ENCODE peak calls at places on chromosomes 1 and 21, in four cellular contexts. One of them, this sample, is unnamed.

GRCh38 chr21:42865361-42866160 is 13.8 kb downstream of the WDR4 start:
- DNase-seq in GM23248: peak; percentile 50
- DNase-seq in HCT116: no peak
- DNase-seq in SK-N-SH: peak; percentile 73
- DNase-seq in this sample: no peak

GRCh38 chr1:64757213-64757612 is 12.3 kb downstream of the RAVER2 start:
- DNase-seq in GM23248: peak; percentile 2
- DNase-seq in HCT116: no peak
- DNase-seq in SK-N-SH: no peak
- DNase-seq in this sample: no peak

GRCh38 chr1:46606255-46606965 is 2.3 kb upstream of the MKNK1 start:
- DNase-seq in GM23248: peak; percentile 35
- DNase-seq in HCT116: no peak
- DNase-seq in SK-N-SH: no peak
- DNase-seq in this sample: no peak

GRCh38 chr1:193222079-193222615 is 35.7 kb upstream of the B3GALT2 start:
- DNase-seq in GM23248: no peak
- DNase-seq in HCT116: no peak
- DNase-seq in SK-N-SH: no peak
- DNase-seq in this sample: no peak

GRCh38 chr1:119139393-119139792 is 1.1 kb downstream of the WARS2 start:
- DNase-seq in GM23248: no peak
- DNase-seq in HCT116: no peak
- DNase-seq in SK-N-SH: no peak
- DNase-seq in this sample: no peak

GRCh38 chr1:41242645-41243171 is 602 bp upstream of the SCMH1 start:
- DNase-seq in GM23248: no peak
- DNase-seq in HCT116: no peak
- DNase-seq in SK-N-SH: no peak
- DNase-seq in this sample: peak; percentile 3

GRCh38 chr1:218346391-218347204 is 1.5 kb downstream of the TGFB2 start:
- DNase-seq in GM23248: peak; percentile 61
- DNase-seq in HCT116: no peak
- DNase-seq in SK-N-SH: no peak
- DNase-seq in this sample: peak; percentile 43

GRCh38 chr1:159653201-159653600 is 61.2 kb downstream of the CRP start:
- DNase-seq in GM23248: peak; percentile 75
- DNase-seq in HCT116: no peak
- DNase-seq in SK-N-SH: no peak
- DNase-seq in this sample: no peak

GRCh38 chr21:41973427-41973831 is 19.6 kb upstream of the C2CD2 start:
- DNase-seq in GM23248: no peak
- DNase-seq in HCT116: no peak
- DNase-seq in SK-N-SH: no peak
- DNase-seq in this sample: no peak

GRCh38 chr1:27589441-27589840 is 14.5 kb downstream of the AHDC1 start:
- DNase-seq in GM23248: no peak
- DNase-seq in HCT116: no peak
- DNase-seq in SK-N-SH: peak; percentile 63
- DNase-seq in this sample: no peak

GRCh38 chr1:81998165-81998564 is 197.4 kb downstream of the ADGRL2 start:
- DNase-seq in GM23248: peak; percentile 14
- DNase-seq in HCT116: no peak
- DNase-seq in SK-N-SH: no peak
- DNase-seq in this sample: no peak

GRCh38 chr1:42756956-42757891 is 9.6 kb downstream of the P3H1 start:
- DNase-seq in GM23248: peak; percentile 81
- DNase-seq in HCT116: peak; percentile 55
- DNase-seq in SK-N-SH: peak; percentile 82
- DNase-seq in this sample: peak; percentile 81

GRCh38 chr1:176998396-176998795 is 166.1 kb downstream of the ASTN1 start:
- DNase-seq in GM23248: no peak
- DNase-seq in HCT116: no peak
- DNase-seq in SK-N-SH: no peak
- DNase-seq in this sample: no peak

GRCh38 chr1:235011599-235012435 is 116.8 kb downstream of the TOMM20 start:
- DNase-seq in GM23248: peak; percentile 100
- DNase-seq in HCT116: peak; percentile 81
- DNase-seq in SK-N-SH: peak; percentile 39
- DNase-seq in this sample: no peak

GRCh38 chr1:100746542-100746932 is 27.0 kb downstream of the VCAM1 start:
- DNase-seq in GM23248: no peak
- DNase-seq in HCT116: no peak
- DNase-seq in SK-N-SH: no peak
- DNase-seq in this sample: no peak

GRCh38 chr1:53949023-53949611 is 3.0 kb downstream of the LRRC42 start:
- DNase-seq in GM23248: peak; percentile 54
- DNase-seq in HCT116: no peak
- DNase-seq in SK-N-SH: peak; percentile 57
- DNase-seq in this sample: peak; percentile 77

GRCh38 chr1:164562947-164563346 is 4.0 kb downstream of the PBX1 start:
- DNase-seq in GM23248: no peak
- DNase-seq in HCT116: no peak
- DNase-seq in SK-N-SH: no peak
- DNase-seq in this sample: no peak

GRCh38 chr1:116853680-116854191 is 56.0 kb upstream of the PTGFRN start:
- DNase-seq in GM23248: peak; percentile 86
- DNase-seq in HCT116: peak; percentile 42
- DNase-seq in SK-N-SH: peak; percentile 28
- DNase-seq in this sample: peak; percentile 30

GRCh38 chr1:6041432-6042062 is 4.1 kb upstream of the KCNAB2 start:
- DNase-seq in GM23248: peak; percentile 65
- DNase-seq in HCT116: no peak
- DNase-seq in SK-N-SH: peak; percentile 83
- DNase-seq in this sample: peak; percentile 75

GRCh38 chr1:162235261-162235780 is 141.3 kb downstream of the SPATA46 start:
- DNase-seq in GM23248: peak; percentile 90
- DNase-seq in HCT116: no peak
- DNase-seq in SK-N-SH: no peak
- DNase-seq in this sample: peak; percentile 27

GRCh38 chr1:30472009-30472408 is 251.4 kb downstream of the MATN1 start:
- DNase-seq in GM23248: no peak
- DNase-seq in HCT116: no peak
- DNase-seq in SK-N-SH: no peak
- DNase-seq in this sample: no peak

GRCh38 chr1:234770031-234770795 is 160.2 kb upstream of the IRF2BP2 start:
- DNase-seq in GM23248: no peak
- DNase-seq in HCT116: no peak
- DNase-seq in SK-N-SH: peak; percentile 90
- DNase-seq in this sample: peak; percentile 56

GRCh38 chr1:167836197-167836596 is 77.7 kb downstream of the ADCY10 start:
- DNase-seq in GM23248: no peak
- DNase-seq in HCT116: no peak
- DNase-seq in SK-N-SH: no peak
- DNase-seq in this sample: no peak

GRCh38 chr1:47755368-47755990 is 241.7 kb downstream of the TRABD2B start:
- DNase-seq in GM23248: peak; percentile 8
- DNase-seq in HCT116: peak; percentile 28
- DNase-seq in SK-N-SH: peak; percentile 44
- DNase-seq in this sample: peak; percentile 60

GRCh38 chr1:12556368-12556930 is 61.6 kb downstream of the DHRS3 start:
- DNase-seq in GM23248: peak; percentile 84
- DNase-seq in HCT116: no peak
- DNase-seq in SK-N-SH: no peak
- DNase-seq in this sample: peak; percentile 57

GRCh38 chr1:119902775-119903442 is 6.6 kb upstream of the ADAM30 start:
- DNase-seq in GM23248: no peak
- DNase-seq in HCT116: no peak
- DNase-seq in SK-N-SH: no peak
- DNase-seq in this sample: no peak

GRCh38 chr1:32255072-32256071 is 4.3 kb downstream of the LCK start:
- DNase-seq in GM23248: no peak
- DNase-seq in HCT116: no peak
- DNase-seq in SK-N-SH: no peak
- DNase-seq in this sample: no peak

DNA sequence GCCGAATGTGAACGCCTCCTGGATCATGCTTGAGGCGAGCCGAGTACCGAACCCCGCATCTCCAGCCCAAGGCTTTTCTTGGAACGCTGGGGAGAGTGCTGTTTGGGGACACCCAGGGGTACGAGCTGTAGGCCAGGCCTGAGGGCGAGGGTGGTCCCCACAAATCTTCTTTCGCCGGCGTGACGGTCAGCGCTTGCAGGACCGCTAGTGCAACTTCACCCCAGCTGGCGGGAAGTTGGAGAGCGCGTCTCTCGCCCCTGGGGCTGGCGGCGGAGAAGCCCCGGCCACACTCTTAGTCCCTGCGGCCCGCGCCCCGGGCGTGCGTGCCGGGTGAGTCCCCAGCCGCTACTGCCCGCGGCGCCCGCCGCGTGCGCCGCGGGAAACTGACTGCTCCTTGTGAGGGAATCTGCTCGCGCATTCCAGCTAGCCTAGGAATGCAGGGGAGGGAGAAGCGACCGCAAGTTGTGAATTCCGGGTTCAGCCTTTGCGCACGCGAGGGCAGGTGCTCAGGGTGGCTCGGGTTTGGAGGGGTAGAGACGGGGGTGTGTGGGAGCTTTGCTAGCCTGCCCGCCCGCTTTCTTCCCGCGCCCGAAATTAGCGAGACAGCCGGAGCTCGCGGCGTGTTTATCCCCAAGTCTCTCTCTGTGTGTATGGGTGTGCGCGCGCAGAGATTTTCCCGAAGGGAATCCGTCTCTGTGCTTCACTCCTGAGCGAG is 884 bp downstream of the LHX4 start:
- DNase-seq in GM23248: peak; percentile 55
- DNase-seq in HCT116: no peak
- DNase-seq in SK-N-SH: peak; percentile 52
- DNase-seq in this sample: peak; percentile 88
- H3K4me3 ChIP-seq in GM23248: peak overlapping the region; percentile 63
- H3K4me3 ChIP-seq in HCT116: peak overlapping the region; percentile 71
- H3K4me3 ChIP-seq in SK-N-SH: peak overlapping the region; percentile 62
- H3K4me3 ChIP-seq in this sample: peak overlapping the region; percentile 72

GRCh38 chr1:20480261-20481157 is 5.5 kb downstream of the CAMK2N1 start:
- DNase-seq in GM23248: peak; percentile 28
- DNase-seq in HCT116: no peak
- DNase-seq in SK-N-SH: no peak
- DNase-seq in this sample: peak; percentile 54
- H3K9ac ChIP-seq in GM23248: no peak overlapping the region
- H3K9ac ChIP-seq in HCT116: no peak overlapping the region
- H3K9ac ChIP-seq in SK-N-SH: no peak overlapping the region
- H3K9ac ChIP-seq in this sample: no peak overlapping the region

GRCh38 chr1:205481279-205481617 is 23.2 kb upstream of the CDK18 start:
- DNase-seq in GM23248: no peak
- DNase-seq in HCT116: no peak
- DNase-seq in SK-N-SH: no peak
- DNase-seq in this sample: no peak

GRCh38 chr1:205477759-205478247 is 22.0 kb upstream of the BLACAT1 start:
- DNase-seq in GM23248: peak; percentile 69
- DNase-seq in HCT116: peak; percentile 59
- DNase-seq in SK-N-SH: no peak
- DNase-seq in this sample: no peak

GRCh38 chr1:205483372-205483771 is 21.1 kb upstream of the CDK18 start:
- DNase-seq in GM23248: no peak
- DNase-seq in HCT116: no peak
- DNase-seq in SK-N-SH: no peak
- DNase-seq in this sample: no peak

GRCh38 chr1:205481629-205482071 is 22.8 kb upstream of the CDK18 start:
- DNase-seq in GM23248: peak; percentile 57
- DNase-seq in HCT116: no peak
- DNase-seq in SK-N-SH: no peak
- DNase-seq in this sample: peak; percentile 89

DNA sequence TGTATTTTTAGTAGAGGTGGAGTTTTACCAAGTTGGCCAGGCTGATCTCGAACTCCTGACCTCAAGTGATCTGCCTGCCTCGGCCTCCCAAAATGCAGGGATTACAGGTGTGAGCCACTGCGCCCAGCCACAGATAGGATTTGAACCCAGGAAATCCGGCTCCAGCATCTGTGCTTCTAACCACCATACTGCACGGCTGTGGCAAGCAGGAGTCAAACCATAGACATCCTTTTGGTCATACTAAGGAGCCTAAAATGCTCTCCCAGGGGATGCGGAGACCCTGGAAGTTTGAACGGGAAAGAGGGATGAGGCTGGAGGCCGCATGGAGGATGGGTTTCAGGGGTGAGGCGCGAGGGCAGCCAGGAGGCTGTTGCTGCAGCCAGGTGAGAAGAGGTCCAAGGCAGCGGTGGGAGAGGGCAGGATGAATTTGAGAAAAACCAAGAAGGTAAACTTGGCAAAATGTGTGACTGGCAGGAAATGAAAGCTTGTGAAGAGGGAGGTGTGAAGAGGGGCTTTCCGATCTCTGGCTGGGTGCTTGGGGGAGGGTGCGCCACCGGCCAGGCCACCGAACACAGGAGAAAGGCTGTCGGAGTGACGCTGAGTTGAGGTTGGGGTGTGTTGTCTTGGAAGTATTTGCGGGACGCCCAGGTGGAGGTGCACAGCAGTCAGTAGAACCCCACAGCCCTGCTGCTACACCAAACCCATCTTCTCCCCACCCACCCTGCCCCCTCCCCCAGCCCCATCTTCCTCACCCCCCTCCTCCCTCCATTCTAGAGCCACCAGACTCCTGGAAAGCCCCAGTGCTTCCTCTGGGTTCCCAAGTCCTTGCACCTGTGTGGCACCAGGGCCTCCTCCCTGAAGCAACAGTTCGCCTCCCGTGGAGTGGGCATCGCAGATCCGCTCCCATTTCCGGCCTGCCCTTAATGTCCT is 23.9 kb upstream of the CDK18 start:
- DNase-seq in GM23248: no peak
- DNase-seq in HCT116: no peak
- DNase-seq in SK-N-SH: no peak
- DNase-seq in this sample: no peak
- TF ChIP-seq EZH2phosphoT487 in GM23248: no peak
- TF ChIP-seq EZH2phosphoT487 in HCT116: no peak
- TF ChIP-seq EZH2phosphoT487 in SK-N-SH: no peak
- TF ChIP-seq EZH2phosphoT487 in this sample: no peak

GRCh38 chr1:210237514-210237913 is 4.9 kb downstream of the SERTAD4 start:
- DNase-seq in GM23248: no peak
- DNase-seq in HCT116: no peak
- DNase-seq in SK-N-SH: no peak
- DNase-seq in this sample: no peak
- H3K4me3 ChIP-seq in GM23248: no peak overlapping the region
- H3K4me3 ChIP-seq in HCT116: no peak overlapping the region
- H3K4me3 ChIP-seq in SK-N-SH: no peak overlapping the region
- H3K4me3 ChIP-seq in this sample: no peak overlapping the region

DNA sequence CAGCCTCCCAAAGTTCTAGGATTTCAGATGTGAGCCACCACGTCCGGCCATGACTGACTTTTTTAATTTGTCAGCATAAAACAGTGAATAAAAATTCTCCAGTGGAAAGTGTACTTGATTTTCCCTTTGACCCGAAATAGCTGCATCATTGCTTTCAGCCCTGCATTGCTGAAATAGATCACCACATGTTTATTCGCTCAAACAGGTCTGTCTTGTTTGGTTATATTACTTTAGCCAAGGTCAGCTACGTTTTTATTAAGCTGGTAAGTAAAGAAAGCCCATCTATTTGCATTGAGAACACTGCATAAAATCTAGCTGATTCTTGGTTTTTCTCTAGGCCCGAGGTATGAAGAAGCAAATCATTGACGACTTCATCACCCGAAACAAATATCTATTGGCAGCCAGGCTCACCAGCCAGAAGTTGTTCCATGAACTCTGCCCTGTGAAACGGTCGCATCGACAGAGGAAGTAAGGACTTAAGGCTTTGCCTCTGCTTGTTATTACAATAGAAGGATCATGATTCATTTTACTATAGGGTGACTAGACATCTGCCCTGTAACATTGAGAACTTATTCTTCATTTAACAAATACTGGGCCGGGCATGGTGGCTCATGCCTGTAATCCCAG is 25.5 kb downstream of the AGMAT start:
- DNase-seq in GM23248: no peak
- DNase-seq in HCT116: no peak
- DNase-seq in SK-N-SH: no peak
- DNase-seq in this sample: no peak
- H3K9ac ChIP-seq in GM23248: no peak overlapping the region
- H3K9ac ChIP-seq in HCT116: no peak overlapping the region
- H3K9ac ChIP-seq in SK-N-SH: no peak overlapping the region
- H3K9ac ChIP-seq in this sample: no peak overlapping the region